ENCODE peak calls at places on chromosomes 13 and 19, in eight cellular contexts. W is WTC11, P is stromal cell of bone marrow, H is endothelial cell, G is dorsolateral prefrontal cortex, J is progenitor cell of endocrine pancreas, Y is neuronal stem cell, C is germinal center. O is an unnamed sample.

GRCh38 chr13:30355405-30355741 is 48.0 kb upstream of the KATNAL1 start:
- DNase-seq in H (peak), G (no peak), P (no peak), Y (no peak), J (peak), W (peak), C (peak), O (peak)

GRCh38 chr13:33633701-33634525 is 184.0 kb upstream of the RFC3 start:
- DNase-seq in J (no peak), G (peak), P (no peak), W (no peak), H (no peak), C (no peak), Y (no peak), O (no peak)

GRCh38 chr13:26707122-26708006 is 53.2 kb downstream of the GPR12 start:
- DNase-seq in G (peak), Y (peak), H (peak), P (peak), C (peak), J (no peak), W (peak), O (peak)

GRCh38 chr19:38020331-38020730 is 113.3 kb downstream of the SIPA1L3 start:
- DNase-seq in W (no peak), J (no peak), Y (no peak), G (no peak), C (no peak), H (no peak), P (no peak), O (no peak)

GRCh38 chr13:110387451-110388140 is 80.5 kb downstream of the COL4A2 start:
- DNase-seq in J (no peak), C (no peak), Y (no peak), W (peak), G (no peak), P (no peak), H (no peak), O (no peak)

GRCh38 chr19:24140099-24140498 is 53.1 kb downstream of the ZNF254 start:
- DNase-seq in Y (no peak), P (no peak), H (no peak), W (no peak), G (no peak), J (no peak), C (no peak), O (no peak)

GRCh38 chr13:28754698-28755545 is 36.2 kb upstream of the SLC46A3 start:
- DNase-seq in W (peak), H (peak), G (no peak), Y (no peak), P (no peak), J (no peak), C (peak), O (no peak)

GRCh38 chr19:21833733-21834132 is 2.2 kb downstream of the ZNF43 start:
- DNase-seq in P (no peak), J (no peak), G (no peak), H (no peak), Y (no peak), C (no peak), W (no peak), O (no peak)